ENCODE peak calls at places on chromosomes 13 and 19, in four cellular contexts. I, D, P and C are unnamed samples.

GRCh38 chr13:111860161-111860560 is 206.8 kb upstream of the SOX1 start:
- DNase-seq in I (no peak), D (no peak), P (no peak), C (no peak)

GRCh38 chr13:114054269-114054668 is 78.2 kb downstream of the RASA3 start:
- DNase-seq in I (peak), D (no peak), P (no peak), C (no peak)

GRCh38 chr13:27309967-27310598 is 39.5 kb downstream of the RASL11A start:
- DNase-seq in I (no peak), D (peak), P (no peak), C (no peak)

GRCh38 chr13:91406619-91407018 is 8.2 kb downstream of the GPC5 start:
- DNase-seq in I (peak), D (peak), P (no peak), C (no peak)

GRCh38 chr19:53621885-53622710 is 9.7 kb upstream of the DPRX start:
- DNase-seq in I (no peak), D (no peak), P (no peak), C (no peak)

GRCh38 chr13:101623469-101624209 is 171.2 kb downstream of the ITGBL1 start:
- DNase-seq in I (no peak), D (peak), P (no peak), C (no peak)

GRCh38 chr13:24626449-24626848 is 53.8 kb upstream of the ATP12A start:
- DNase-seq in I (no peak), D (no peak), P (no peak), C (no peak)

GRCh38 chr19:48348039-48348438 is 15.7 kb downstream of the TMEM143 start:
- DNase-seq in I (no peak), D (no peak), P (no peak), C (no peak)

GRCh38 chr13:65725001-65725400 is 1505.1 kb downstream of the PCDH9 start:
- DNase-seq in I (no peak), D (peak), P (no peak), C (no peak)

GRCh38 chr13:61094865-61095264 is 320.8 kb downstream of the PCDH20 start:
- DNase-seq in I (no peak), D (no peak), P (no peak), C (no peak)

GRCh38 chr13:89432997-89433396 is 1761.8 kb downstream of the SLITRK5 start:
- DNase-seq in I (no peak), D (peak), P (no peak), C (no peak)

GRCh38 chr13:37406031-37406430 is 192.5 kb downstream of the POSTN start:
- DNase-seq in I (no peak), D (no peak), P (no peak), C (no peak)

GRCh38 chr19:12838893-12839656 is 760 bp downstream of the MAST1 start:
- DNase-seq in I (peak), D (no peak), P (no peak), C (no peak)

GRCh38 chr13:34751044-34751443 is 191.0 kb upstream of the NBEA start:
- DNase-seq in I (no peak), D (no peak), P (no peak), C (no peak)

GRCh38 chr13:22200469-22200868 is 529.6 kb downstream of the FGF9 start:
- DNase-seq in I (no peak), D (no peak), P (no peak), C (no peak)

GRCh38 chr13:28486144-28486543 is 8.8 kb downstream of the FLT1 start:
- DNase-seq in I (no peak), D (no peak), P (no peak), C (no peak)

GRCh38 chr13:113862191-113862765 is 1.6 kb downstream of the GAS6 start:
- DNase-seq in I (no peak), D (no peak), P (no peak), C (peak)

GRCh38 chr13:75495938-75496337 is 14.0 kb upstream of the TBC1D4 start:
- DNase-seq in I (no peak), D (peak), P (peak), C (no peak)

GRCh38 chr13:47933688-47934011 is 67.4 kb downstream of the SUCLA2 start:
- DNase-seq in I (no peak), D (peak), P (no peak), C (no peak)

DNA sequence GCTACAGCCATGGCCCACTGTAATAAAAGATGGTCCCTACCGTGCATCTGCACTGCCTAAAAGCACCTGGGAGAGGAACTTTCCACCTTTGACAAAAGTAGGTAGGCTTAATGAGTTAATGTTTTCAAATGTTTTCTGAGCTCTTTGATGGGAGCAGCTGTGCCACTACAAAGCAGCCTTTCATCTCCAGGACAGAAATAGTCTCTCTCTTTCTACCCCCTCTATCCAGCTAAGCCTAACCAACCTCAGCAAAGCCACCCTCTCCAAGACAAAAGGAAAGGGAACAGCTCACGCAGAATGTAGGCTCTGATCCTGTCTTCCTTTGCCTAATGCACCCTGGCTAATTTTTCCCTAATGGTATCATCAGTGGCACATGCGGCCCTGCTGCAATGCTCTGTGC is 560.2 kb downstream of the UQCRFS1 start:
- DNase-seq in I (no peak), D (no peak), P (no peak), C (no peak)
- H3K27ac ChIP-seq in I (no peak), D (no peak), P (no peak), C (no peak)

GRCh38 chr13:46615888-46616531 is 63.0 kb downstream of the LRCH1 start:
- DNase-seq in I (no peak), D (peak), P (no peak), C (no peak)
- TF ChIP-seq CTCF in I (no peak), D (no peak), P (no peak), C (no peak)

GRCh38 chr19:40607311-40607871 is 6.2 kb downstream of the LTBP4 start:
- DNase-seq in I (no peak), D (no peak), P (no peak), C (peak)
- H3K27ac ChIP-seq in I (no peak), D (no peak), P (no peak), C (no peak)

GRCh38 chr13:40770934-40771618 is at the start of gene MRPS31:
- DNase-seq in I (peak), D (peak), P (peak), C (peak)
- TF ChIP-seq CTCF in I (no peak), D (peak), P (no peak), C (no peak)

GRCh38 chr19:7832009-7832408 is 2.0 kb downstream of the EVI5L start:
- DNase-seq in I (no peak), D (no peak), P (no peak), C (no peak)
- H3K27ac ChIP-seq in I (no peak), D (no peak), P (no peak), C (no peak)

GRCh38 chr19:15453906-15454305 is 4.2 kb upstream of the WIZ start:
- DNase-seq in I (no peak), D (no peak), P (no peak), C (no peak)

GRCh38 chr19:15454371-15454800 is 4.6 kb upstream of the WIZ start:
- DNase-seq in I (no peak), D (no peak), P (no peak), C (peak)

GRCh38 chr19:15452111-15453047 is 2.6 kb upstream of the WIZ start:
- DNase-seq in I (peak), D (peak), P (peak), C (peak)

GRCh38 chr19:15450528-15450890 is 753 bp upstream of the WIZ start:
- DNase-seq in I (no peak), D (no peak), P (no peak), C (no peak)

GRCh38 chr19:15453091-15453498 is 3.3 kb upstream of the WIZ start:
- DNase-seq in I (peak), D (no peak), P (no peak), C (peak)
- TF ChIP-seq CTCF in I (peak), D (peak), P (peak), C (no peak)